ENCODE peak calls at places on chromosomes 13 and 19, in seven cellular contexts. One of them, this sample, is unnamed.

GRCh38 chr19:15452111-15453047 is 2.6 kb upstream of the WIZ start:
- DNase-seq in cardiac fibroblast: peak
- DNase-seq in GM23338: peak
- DNase-seq in HFF-Myc: no peak
- DNase-seq in heart right ventricle: peak
- DNase-seq in astrocyte of the spinal cord: peak
- DNase-seq in Peyer's patch: peak
- DNase-seq in this sample: peak

GRCh38 chr13:53104120-53104519 is 75.5 kb downstream of the OLFM4 start:
- DNase-seq in cardiac fibroblast: no peak
- DNase-seq in GM23338: no peak
- DNase-seq in HFF-Myc: no peak
- DNase-seq in heart right ventricle: no peak
- DNase-seq in astrocyte of the spinal cord: no peak
- DNase-seq in Peyer's patch: no peak
- DNase-seq in this sample: no peak

GRCh38 chr13:30997697-30998547 is 65.5 kb downstream of the TEX26 start:
- DNase-seq in cardiac fibroblast: no peak
- DNase-seq in GM23338: no peak
- DNase-seq in HFF-Myc: no peak
- DNase-seq in heart right ventricle: peak
- DNase-seq in astrocyte of the spinal cord: no peak
- DNase-seq in Peyer's patch: no peak
- DNase-seq in this sample: no peak

GRCh38 chr13:60572855-60573254 is 175.8 kb downstream of the TDRD3 start:
- DNase-seq in cardiac fibroblast: no peak
- DNase-seq in GM23338: peak
- DNase-seq in HFF-Myc: no peak
- DNase-seq in heart right ventricle: no peak
- DNase-seq in astrocyte of the spinal cord: no peak
- DNase-seq in Peyer's patch: no peak
- DNase-seq in this sample: no peak

GRCh38 chr19:2231621-2232221 is 4.4 kb downstream of the PLEKHJ1 start:
- DNase-seq in cardiac fibroblast: no peak
- DNase-seq in GM23338: no peak
- DNase-seq in HFF-Myc: no peak
- DNase-seq in heart right ventricle: no peak
- DNase-seq in astrocyte of the spinal cord: no peak
- DNase-seq in Peyer's patch: no peak
- DNase-seq in this sample: no peak

GRCh38 chr13:27425918-27426630 is 1.7 kb downstream of the GTF3A start:
- DNase-seq in cardiac fibroblast: peak
- DNase-seq in GM23338: peak
- DNase-seq in HFF-Myc: peak
- DNase-seq in heart right ventricle: peak
- DNase-seq in astrocyte of the spinal cord: peak
- DNase-seq in Peyer's patch: peak
- DNase-seq in this sample: peak

GRCh38 chr19:46733693-46734240 is 12.1 kb upstream of the FKRP start:
- DNase-seq in cardiac fibroblast: no peak
- DNase-seq in GM23338: no peak
- DNase-seq in HFF-Myc: no peak
- DNase-seq in heart right ventricle: no peak
- DNase-seq in astrocyte of the spinal cord: no peak
- DNase-seq in Peyer's patch: peak
- DNase-seq in this sample: no peak

GRCh38 chr13:76696370-76696769 is 189.8 kb downstream of the KCTD12 start:
- DNase-seq in cardiac fibroblast: peak
- DNase-seq in GM23338: no peak
- DNase-seq in HFF-Myc: no peak
- DNase-seq in heart right ventricle: no peak
- DNase-seq in astrocyte of the spinal cord: peak
- DNase-seq in Peyer's patch: no peak
- DNase-seq in this sample: no peak

GRCh38 chr13:77919351-77920294 is 992 bp upstream of the EDNRB start:
- DNase-seq in cardiac fibroblast: peak
- DNase-seq in GM23338: peak
- DNase-seq in HFF-Myc: no peak
- DNase-seq in heart right ventricle: peak
- DNase-seq in astrocyte of the spinal cord: peak
- DNase-seq in Peyer's patch: peak
- DNase-seq in this sample: no peak

GRCh38 chr13:75792526-75793187 is 156.5 kb downstream of the LMO7 start:
- DNase-seq in cardiac fibroblast: no peak
- DNase-seq in GM23338: no peak
- DNase-seq in HFF-Myc: no peak
- DNase-seq in heart right ventricle: no peak
- DNase-seq in astrocyte of the spinal cord: no peak
- DNase-seq in Peyer's patch: no peak
- DNase-seq in this sample: no peak

GRCh38 chr13:102933076-102933922 is 87.5 kb downstream of the ERCC5 start:
- DNase-seq in cardiac fibroblast: no peak
- DNase-seq in GM23338: no peak
- DNase-seq in HFF-Myc: no peak
- DNase-seq in heart right ventricle: no peak
- DNase-seq in astrocyte of the spinal cord: no peak
- DNase-seq in Peyer's patch: peak
- DNase-seq in this sample: no peak

GRCh38 chr19:40523322-40524047 is 53.2 kb upstream of the SHKBP1 start:
- DNase-seq in cardiac fibroblast: peak
- DNase-seq in GM23338: peak
- DNase-seq in HFF-Myc: no peak
- DNase-seq in heart right ventricle: peak
- DNase-seq in astrocyte of the spinal cord: peak
- DNase-seq in Peyer's patch: peak
- DNase-seq in this sample: no peak

GRCh38 chr19:39832341-39833083 is 1.4 kb downstream of the DYRK1B start:
- DNase-seq in cardiac fibroblast: no peak
- DNase-seq in GM23338: no peak
- DNase-seq in HFF-Myc: no peak
- DNase-seq in heart right ventricle: no peak
- DNase-seq in astrocyte of the spinal cord: no peak
- DNase-seq in Peyer's patch: no peak
- DNase-seq in this sample: no peak

GRCh38 chr13:98838776-98839175 is 86.3 kb upstream of the SLC15A1 start:
- DNase-seq in cardiac fibroblast: no peak
- DNase-seq in GM23338: no peak
- DNase-seq in HFF-Myc: no peak
- DNase-seq in heart right ventricle: no peak
- DNase-seq in astrocyte of the spinal cord: peak
- DNase-seq in Peyer's patch: no peak
- DNase-seq in this sample: no peak

GRCh38 chr19:5892772-5893275 is 10.8 kb downstream of the NDUFA11 start:
- DNase-seq in cardiac fibroblast: no peak
- DNase-seq in GM23338: no peak
- DNase-seq in HFF-Myc: no peak
- DNase-seq in heart right ventricle: no peak
- DNase-seq in astrocyte of the spinal cord: no peak
- DNase-seq in Peyer's patch: no peak
- DNase-seq in this sample: no peak

GRCh38 chr13:74128171-74128767 is 5.9 kb downstream of the KLF12 start:
- DNase-seq in cardiac fibroblast: peak
- DNase-seq in GM23338: no peak
- DNase-seq in HFF-Myc: no peak
- DNase-seq in heart right ventricle: no peak
- DNase-seq in astrocyte of the spinal cord: peak
- DNase-seq in Peyer's patch: no peak
- DNase-seq in this sample: no peak

GRCh38 chr13:52599037-52599852 is 43.0 kb upstream of the HNRNPA1L2 start:
- DNase-seq in cardiac fibroblast: peak
- DNase-seq in GM23338: no peak
- DNase-seq in HFF-Myc: no peak
- DNase-seq in heart right ventricle: no peak
- DNase-seq in astrocyte of the spinal cord: peak
- DNase-seq in Peyer's patch: no peak
- DNase-seq in this sample: no peak

DNA sequence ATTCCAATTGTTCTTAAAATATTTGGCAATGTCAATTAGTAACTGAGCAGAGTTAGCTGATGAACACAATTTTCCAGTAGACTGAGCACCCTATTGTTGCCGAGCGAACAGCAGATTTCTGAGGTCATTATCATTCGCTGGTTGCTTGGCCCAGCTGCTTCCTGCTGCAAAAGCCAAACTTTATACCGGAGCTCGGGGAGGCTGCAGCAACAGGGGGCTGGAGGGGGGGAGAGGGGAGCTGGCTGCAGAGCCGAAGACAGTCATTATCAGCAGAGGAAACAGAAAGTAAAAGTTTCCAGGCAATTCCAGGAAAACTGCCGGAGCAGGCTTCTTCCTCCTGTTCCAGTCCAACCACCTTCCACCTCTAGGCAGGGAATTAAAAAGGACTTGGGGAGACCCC is 77.9 kb downstream of the ZNF536 start:
- DNase-seq in cardiac fibroblast: no peak
- DNase-seq in GM23338: peak
- DNase-seq in HFF-Myc: no peak
- DNase-seq in heart right ventricle: peak
- DNase-seq in astrocyte of the spinal cord: peak
- DNase-seq in Peyer's patch: no peak
- DNase-seq in this sample: no peak
- H3K4me3 ChIP-seq in cardiac fibroblast: no peak
- H3K4me3 ChIP-seq in GM23338: peak
- H3K4me3 ChIP-seq in HFF-Myc: no peak
- H3K4me3 ChIP-seq in heart right ventricle: no peak
- H3K4me3 ChIP-seq in astrocyte of the spinal cord: no peak
- H3K4me3 ChIP-seq in Peyer's patch: peak
- H3K4me3 ChIP-seq in this sample: peak

DNA sequence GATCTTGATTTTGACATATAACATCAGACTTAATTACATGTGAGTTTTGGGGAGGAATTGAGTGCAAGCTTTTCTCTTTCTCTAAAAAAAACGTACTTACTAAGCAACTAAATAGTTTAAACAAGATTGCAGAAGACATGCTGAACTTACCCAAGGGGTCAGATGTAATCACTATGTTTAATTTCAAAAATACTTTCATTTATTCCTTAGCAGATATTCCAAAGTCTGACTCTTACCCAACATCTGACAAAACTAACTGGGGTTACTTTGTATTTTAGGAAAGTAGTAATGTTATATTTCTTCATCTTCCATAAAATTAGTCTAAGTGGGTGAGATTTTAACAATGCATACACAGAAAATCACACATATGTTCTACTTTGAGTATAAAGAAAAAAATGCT is 270.2 kb downstream of the DNAJC15 start:
- DNase-seq in cardiac fibroblast: no peak
- DNase-seq in GM23338: no peak
- DNase-seq in HFF-Myc: no peak
- DNase-seq in heart right ventricle: no peak
- DNase-seq in astrocyte of the spinal cord: no peak
- DNase-seq in Peyer's patch: no peak
- DNase-seq in this sample: no peak
- H3K4me3 ChIP-seq in cardiac fibroblast: no peak
- H3K4me3 ChIP-seq in GM23338: no peak
- H3K4me3 ChIP-seq in HFF-Myc: no peak
- H3K4me3 ChIP-seq in heart right ventricle: no peak
- H3K4me3 ChIP-seq in astrocyte of the spinal cord: no peak
- H3K4me3 ChIP-seq in Peyer's patch: no peak
- H3K4me3 ChIP-seq in this sample: no peak

DNA sequence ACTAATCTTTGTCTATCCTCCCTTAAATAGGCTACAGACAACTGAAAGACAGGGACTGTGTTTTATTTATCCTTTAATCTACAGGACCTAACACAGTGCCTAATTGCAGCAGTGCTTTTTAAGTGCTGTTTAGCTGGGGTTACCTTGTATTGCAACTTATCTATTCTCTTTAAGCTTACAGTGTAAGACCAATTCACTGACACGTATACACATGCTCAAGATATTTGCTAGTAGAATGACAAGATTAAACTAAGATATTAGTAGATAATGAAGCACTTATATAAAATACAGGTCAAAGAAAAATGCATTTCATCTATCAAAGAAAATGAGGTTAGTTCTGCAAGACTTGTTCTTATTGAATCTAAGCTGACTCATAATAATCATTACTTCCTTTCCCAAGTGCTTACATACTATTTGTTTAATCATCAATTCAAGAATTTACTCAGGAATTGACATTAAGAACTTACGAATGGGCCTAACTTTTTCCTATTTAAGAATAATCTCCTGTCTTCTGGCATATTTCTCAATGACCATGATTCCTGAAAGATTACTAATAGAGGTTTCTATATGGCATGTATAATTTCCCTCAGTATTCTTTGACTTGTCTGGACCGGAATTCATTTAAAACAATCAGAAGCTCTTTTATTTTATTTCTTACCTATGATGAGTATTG is 75.8 kb upstream of the MAB21L1 start:
- DNase-seq in cardiac fibroblast: peak
- DNase-seq in GM23338: no peak
- DNase-seq in HFF-Myc: no peak
- DNase-seq in heart right ventricle: no peak
- DNase-seq in astrocyte of the spinal cord: peak
- DNase-seq in Peyer's patch: no peak
- DNase-seq in this sample: peak
- H3K4me3 ChIP-seq in cardiac fibroblast: no peak
- H3K4me3 ChIP-seq in GM23338: no peak
- H3K4me3 ChIP-seq in HFF-Myc: no peak
- H3K4me3 ChIP-seq in heart right ventricle: no peak
- H3K4me3 ChIP-seq in astrocyte of the spinal cord: no peak
- H3K4me3 ChIP-seq in Peyer's patch: no peak
- H3K4me3 ChIP-seq in this sample: no peak

GRCh38 chr13:109904218-109904617 is 117.8 kb upstream of the IRS2 start:
- DNase-seq in cardiac fibroblast: peak
- DNase-seq in GM23338: peak
- DNase-seq in HFF-Myc: no peak
- DNase-seq in heart right ventricle: no peak
- DNase-seq in astrocyte of the spinal cord: no peak
- DNase-seq in Peyer's patch: no peak
- DNase-seq in this sample: no peak

GRCh38 chr13:109899748-109900147 is 113.4 kb upstream of the IRS2 start:
- DNase-seq in cardiac fibroblast: no peak
- DNase-seq in GM23338: no peak
- DNase-seq in HFF-Myc: no peak
- DNase-seq in heart right ventricle: no peak
- DNase-seq in astrocyte of the spinal cord: no peak
- DNase-seq in Peyer's patch: no peak
- DNase-seq in this sample: no peak

GRCh38 chr13:109900320-109900719 is 113.9 kb upstream of the IRS2 start:
- DNase-seq in cardiac fibroblast: no peak
- DNase-seq in GM23338: peak
- DNase-seq in HFF-Myc: no peak
- DNase-seq in heart right ventricle: no peak
- DNase-seq in astrocyte of the spinal cord: no peak
- DNase-seq in Peyer's patch: no peak
- DNase-seq in this sample: no peak

GRCh38 chr13:109897988-109898623 is 111.7 kb upstream of the IRS2 start:
- DNase-seq in cardiac fibroblast: no peak
- DNase-seq in GM23338: no peak
- DNase-seq in HFF-Myc: no peak
- DNase-seq in heart right ventricle: no peak
- DNase-seq in astrocyte of the spinal cord: no peak
- DNase-seq in Peyer's patch: no peak
- DNase-seq in this sample: no peak

DNA sequence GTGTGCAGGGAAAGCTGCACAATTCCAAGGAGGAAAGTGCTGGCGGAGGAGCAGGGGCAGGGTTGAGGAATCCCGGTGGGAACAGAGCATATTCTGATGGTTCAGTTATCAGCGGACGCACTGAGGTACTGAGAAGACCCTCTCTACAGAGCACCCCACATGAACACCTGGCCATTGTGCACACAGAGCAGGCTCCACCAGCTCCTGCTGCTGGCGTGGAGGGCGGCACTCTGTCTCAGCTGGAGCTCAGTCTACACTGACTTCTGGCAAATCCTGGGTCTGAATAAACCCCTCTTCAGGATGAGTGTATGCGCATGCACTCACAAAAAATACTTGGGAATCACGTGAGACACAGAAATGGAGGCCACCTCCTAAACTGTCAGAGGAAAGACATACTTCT is 114.3 kb upstream of the IRS2 start:
- DNase-seq in cardiac fibroblast: no peak
- DNase-seq in GM23338: no peak
- DNase-seq in HFF-Myc: no peak
- DNase-seq in heart right ventricle: no peak
- DNase-seq in astrocyte of the spinal cord: no peak
- DNase-seq in Peyer's patch: no peak
- DNase-seq in this sample: no peak
- H3K4me3 ChIP-seq in cardiac fibroblast: no peak
- H3K4me3 ChIP-seq in GM23338: peak
- H3K4me3 ChIP-seq in HFF-Myc: no peak
- H3K4me3 ChIP-seq in heart right ventricle: no peak
- H3K4me3 ChIP-seq in astrocyte of the spinal cord: no peak
- H3K4me3 ChIP-seq in Peyer's patch: no peak
- H3K4me3 ChIP-seq in this sample: no peak